ENCODE peak calls at places on chromosome 7, in five cellular contexts. S is M059J, A is right lobe of liver, O is adipocyte, P is hypothalamus. I is an unnamed sample.
A peak's percentile ranks its signal among the peaks of the same experiment; 100 is the strongest.

GRCh38 chr7:117673367-117673766 is 193.5 kb downstream of the CFTR start:
- DNase-seq in S (peak; percentile 58), A (peak; percentile 38), O (no peak), P (peak; percentile 46), I (peak; percentile 12)

GRCh38 chr7:151518105-151518780 is 1.5 kb downstream of the RHEB start:
- DNase-seq in S (peak; percentile 78), A (peak; percentile 81), O (peak; percentile 69), P (peak; percentile 21), I (peak; percentile 39)

GRCh38 chr7:135755351-135755753 is 6.7 kb upstream of the FAM180A start:
- DNase-seq in S (no peak), A (no peak), O (no peak), P (no peak), I (peak; percentile 32)

GRCh38 chr7:101185258-101185839 is 5.3 kb upstream of the NAT16 start:
- DNase-seq in S (peak; percentile 67), A (no peak), O (peak; percentile 34), P (no peak), I (peak; percentile 25)

GRCh38 chr7:7746419-7746818 is 28.0 kb upstream of the RPA3 start:
- DNase-seq in S (no peak), A (no peak), O (no peak), P (no peak), I (no peak)

GRCh38 chr7:154304740-154305679 is 252.8 kb downstream of the DPP6 start:
- DNase-seq in S (no peak), A (no peak), O (no peak), P (no peak), I (no peak)

GRCh38 chr7:157770716-157771320 is 434.0 kb downstream of the DNAJB6 start:
- DNase-seq in S (no peak), A (peak; percentile 12), O (no peak), P (no peak), I (no peak)

GRCh38 chr7:43905209-43905946 is 1.0 kb downstream of the URGCP start:
- DNase-seq in S (peak; percentile 82), A (peak; percentile 77), O (peak; percentile 70), P (no peak), I (peak; percentile 36)

GRCh38 chr7:151199196-151199874 is 11.0 kb downstream of the H2BK1 start:
- DNase-seq in S (no peak), A (no peak), O (no peak), P (peak; percentile 14), I (no peak)

GRCh38 chr7:129853661-129854268 is 99.0 kb downstream of the UBE2H start:
- DNase-seq in S (peak; percentile 85), A (no peak), O (peak; percentile 88), P (no peak), I (peak; percentile 62)

GRCh38 chr7:57348646-57349269 is 101.2 kb upstream of the ZNF716 start:
- DNase-seq in S (no peak), A (peak; percentile 41), O (no peak), P (no peak), I (no peak)

GRCh38 chr7:150787321-150788281 is 12.6 kb downstream of the TMEM176B start:
- DNase-seq in S (no peak), A (no peak), O (no peak), P (no peak), I (no peak)

GRCh38 chr7:99372275-99373085 is 2.0 kb upstream of the ARPC1B start:
- DNase-seq in S (no peak), A (no peak), O (peak; percentile 45), P (no peak), I (no peak)

GRCh38 chr7:30995541-30995940 is 31.8 kb downstream of the GHRHR start:
- DNase-seq in S (no peak), A (no peak), O (peak; percentile 24), P (no peak), I (peak; percentile 7)

GRCh38 chr7:77653572-77653971 is 42.7 kb upstream of the RSBN1L start:
- DNase-seq in S (no peak), A (no peak), O (no peak), P (no peak), I (no peak)

GRCh38 chr7:106679153-106679931 is 18.4 kb upstream of the CCDC71L start:
- DNase-seq in S (peak; percentile 98), A (no peak), O (peak; percentile 15), P (no peak), I (peak; percentile 69)

GRCh38 chr7:150322114-150322832 is 882 bp upstream of the LRRC61 start:
- DNase-seq in S (no peak), A (no peak), O (no peak), P (no peak), I (no peak)

GRCh38 chr7:44882899-44883298 is 2.4 kb downstream of the PURB start:
- DNase-seq in S (peak; percentile 48), A (no peak), O (peak; percentile 19), P (no peak), I (no peak)

GRCh38 chr7:42193457-42194111 is 43.4 kb downstream of the GLI3 start:
- DNase-seq in S (no peak), A (no peak), O (peak; percentile 37), P (no peak), I (no peak)

GRCh38 chr7:33893377-33893776 is 12.0 kb upstream of the BMPER start:
- DNase-seq in S (no peak), A (no peak), O (no peak), P (no peak), I (no peak)

GRCh38 chr7:14242186-14242585 is 252.7 kb upstream of the ETV1 start:
- DNase-seq in S (no peak), A (peak; percentile 20), O (no peak), P (no peak), I (no peak)

GRCh38 chr7:111753968-111754367 is 191.7 kb upstream of the IMMP2L start:
- DNase-seq in S (peak; percentile 20), A (no peak), O (no peak), P (no peak), I (peak; percentile 42)

GRCh38 chr7:102125127-102125561 is 161.5 kb upstream of the SH2B2 start:
- DNase-seq in S (peak; percentile 92), A (no peak), O (peak; percentile 82), P (no peak), I (peak; percentile 68)

GRCh38 chr7:30238721-30239441 is 45.5 kb upstream of the ZNRF2 start:
- DNase-seq in S (peak; percentile 82), A (peak; percentile 82), O (peak; percentile 66), P (no peak), I (peak; percentile 31)

GRCh38 chr7:99992330-99993037 is 16.7 kb upstream of the AZGP1 start:
- DNase-seq in S (no peak), A (peak; percentile 20), O (no peak), P (no peak), I (no peak)

GRCh38 chr7:50662059-50662689 is 97.0 kb upstream of the DDC start:
- DNase-seq in S (peak; percentile 49), A (no peak), O (no peak), P (no peak), I (no peak)

GRCh38 chr7:98051118-98051744 is 55.4 kb upstream of the LMTK2 start:
- DNase-seq in S (no peak), A (no peak), O (no peak), P (no peak), I (no peak)

GRCh38 chr7:48847896-48848295 is 76.5 kb upstream of the CDC14C start:
- DNase-seq in S (no peak), A (no peak), O (no peak), P (no peak), I (no peak)

GRCh38 chr7:15015545-15016314 is 113.2 kb upstream of the DGKB start:
- DNase-seq in S (peak; percentile 83), A (no peak), O (peak; percentile 79), P (no peak), I (peak; percentile 79)

GRCh38 chr7:64907641-64908326 is 4.7 kb downstream of the ZNF273 start:
- DNase-seq in S (peak; percentile 31), A (no peak), O (no peak), P (no peak), I (peak; percentile 18)

I was measured in fibroblast of the aortic adventitia.